ENCODE peak calls at places on chromosomes 4 and X, in eight cellular contexts. Q is fibroblast of lung, T is GM23338, Z is mesenchymal stem cell, S is WERI-Rb-1, R is aorta, C is ascending aorta, H is suprapubic skin. P is an unnamed sample.
A peak's percentile ranks its signal among the peaks of the same experiment; 100 is the strongest.

GRCh38 chr4:172986114-172986513 is 182.5 kb upstream of the GALNT7 start:
- DNase-seq in T (peak; percentile 40), Z (no peak), C (no peak), R (no peak), S (no peak), Q (no peak), H (no peak), P (no peak)

GRCh38 chrX:9338986-9339385 is 125.9 kb upstream of the TBL1X start:
- DNase-seq in S (no peak), C (no peak), Z (no peak), Q (no peak), R (no peak), T (no peak), H (no peak), P (no peak)

GRCh38 chr4:78298618-78299017 is 241.5 kb downstream of the FRAS1 start:
- DNase-seq in T (no peak), C (no peak), Z (no peak), Q (peak; percentile 79), S (no peak), R (no peak), H (no peak), P (no peak)

GRCh38 chr4:148795156-148795864 is 353.1 kb upstream of the NR3C2 start:
- DNase-seq in T (peak; percentile 56), H (no peak), Z (no peak), Q (peak; percentile 92), S (no peak), R (no peak), C (no peak), P (no peak)

GRCh38 chr4:10164877-10165283 is 48.3 kb upstream of the WDR1 start:
- DNase-seq in H (no peak), R (no peak), C (no peak), T (peak; percentile 76), Q (peak; percentile 6), S (peak; percentile 57), Z (peak; percentile 16), P (no peak)

GRCh38 chrX:9378980-9379696 is 85.7 kb upstream of the TBL1X start:
- DNase-seq in C (no peak), Z (peak; percentile 39), S (no peak), Q (peak; percentile 35), T (no peak), H (no peak), R (no peak), P (no peak)

GRCh38 chr4:69096111-69096656 is at the start of gene UGT2B7:
- DNase-seq in Q (peak; percentile 22), Z (no peak), H (no peak), T (no peak), R (no peak), S (no peak), C (no peak), P (no peak)

GRCh38 chr4:51963871-51964513 is 56.2 kb downstream of the LRRC66 start:
- DNase-seq in Q (no peak), H (no peak), R (no peak), S (no peak), T (peak; percentile 6), C (no peak), Z (peak; percentile 32), P (no peak)

GRCh38 chr4:145316961-145317360 is 136.6 kb upstream of the OTUD4 start:
- DNase-seq in H (no peak), S (no peak), C (no peak), Z (no peak), Q (no peak), R (no peak), T (no peak), P (no peak)

GRCh38 chr4:184255361-184255760 is 37.7 kb upstream of the ENPP6 start:
- DNase-seq in C (no peak), R (no peak), Z (no peak), S (no peak), T (no peak), Q (no peak), H (no peak), P (no peak)

GRCh38 chrX:49192722-49193328 is 6.7 kb upstream of the PRICKLE3 start:
- DNase-seq in Q (peak; percentile 16), S (no peak), H (no peak), T (peak; percentile 67), R (no peak), Z (peak; percentile 23), C (no peak), P (no peak)

GRCh38 chr4:38137080-38137479 is 176.9 kb downstream of the PTTG2 start:
- DNase-seq in Q (no peak), H (peak; percentile 53), T (no peak), R (no peak), C (no peak), Z (no peak), S (no peak), P (no peak)

GRCh38 chrX:136806891-136807410 is 26.2 kb upstream of the ARHGEF6 start:
- DNase-seq in C (no peak), Q (no peak), R (no peak), S (no peak), H (no peak), T (no peak), Z (no peak), P (no peak)

GRCh38 chr4:127783026-127783769 is 1.1 kb downstream of the HSPA4L start:
- DNase-seq in S (peak; percentile 69), C (peak; percentile 94), H (peak; percentile 87), Z (peak; percentile 37), R (peak; percentile 92), T (peak; percentile 69), Q (peak; percentile 86), P (peak; percentile 77)

GRCh38 chr4:166128452-166128851 is 255.4 kb downstream of the TLL1 start:
- DNase-seq in H (no peak), S (no peak), Z (no peak), C (no peak), R (no peak), Q (peak; percentile 52), T (no peak), P (no peak)

GRCh38 chr4:11079171-11079570 is 349.5 kb downstream of the HS3ST1 start:
- DNase-seq in S (no peak), Z (no peak), Q (peak; percentile 67), H (no peak), C (no peak), T (no peak), R (no peak), P (no peak)

GRCh38 chr4:124212835-124213640 is 499.5 kb downstream of the ANKRD50 start:
- DNase-seq in Q (peak; percentile 34), Z (peak; percentile 40), R (no peak), C (peak; percentile 66), T (no peak), H (no peak), S (no peak), P (no peak)

GRCh38 chr4:66921433-66921832 is 623.9 kb downstream of the CENPC start:
- DNase-seq in C (no peak), Q (no peak), R (no peak), H (no peak), Z (no peak), S (no peak), T (no peak), P (no peak)
- H3K36me3 ChIP-seq in C (no peaks in the 10 kb centered on the region), Q (no peaks in the 10 kb centered on the region), R (no peaks in the 10 kb centered on the region), H (no peaks in the 10 kb centered on the region), Z (no peaks in the 10 kb centered on the region), S (no peaks in the 10 kb centered on the region), T (no peaks in the 10 kb centered on the region), P (no peaks in the 10 kb centered on the region)

DNA sequence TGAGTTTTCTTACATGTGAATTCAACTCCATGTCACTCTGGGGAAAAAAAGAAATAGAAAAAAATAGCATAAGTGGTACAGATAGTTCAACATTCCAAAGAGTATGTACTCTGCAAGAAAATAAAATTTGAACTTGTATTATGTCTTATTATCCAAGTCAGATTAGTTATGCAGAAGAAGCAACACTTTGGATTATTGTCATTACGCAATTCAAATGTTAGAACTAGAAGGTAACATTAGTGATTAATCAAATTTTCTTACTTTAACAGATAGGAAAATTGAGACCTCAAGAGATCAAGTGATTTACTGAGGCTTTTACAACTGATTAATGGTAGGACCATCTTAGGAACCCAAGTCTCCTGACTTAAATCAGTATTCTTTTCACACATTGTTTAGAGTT is 159.1 kb downstream of the STIM2 start:
- DNase-seq in R (no peak), S (no peak), Q (no peak), C (no peak), Z (no peak), H (no peak), T (no peak), P (no peak)
- H3K36me3 ChIP-seq in R (peaks cover 2% of the 10 kb centered on the region), S (peaks cover 11% of the 10 kb centered on the region), Q (peaks cover 2% of the 10 kb centered on the region), C (peaks cover 11% of the 10 kb centered on the region), Z (peaks cover 49% of the 10 kb centered on the region), H (peaks cover 28% of the 10 kb centered on the region), T (no peaks in the 10 kb centered on the region), P (no peaks in the 10 kb centered on the region)

GRCh38 chr4:3127129-3127528 is 52.6 kb downstream of the HTT start:
- DNase-seq in S (no peak), Q (no peak), H (no peak), Z (no peak), C (no peak), T (no peak), R (no peak), P (no peak)
- H3K36me3 ChIP-seq in S (peaks cover 65% of the 10 kb centered on the region), Q (peaks cover 20% of the 10 kb centered on the region), H (peaks cover 81% of the 10 kb centered on the region), Z (peaks cover 71% of the 10 kb centered on the region), C (peaks cover 49% of the 10 kb centered on the region), T (peaks cover 26% of the 10 kb centered on the region), R (peaks cover 22% of the 10 kb centered on the region), P (no peaks in the 10 kb centered on the region)

DNA sequence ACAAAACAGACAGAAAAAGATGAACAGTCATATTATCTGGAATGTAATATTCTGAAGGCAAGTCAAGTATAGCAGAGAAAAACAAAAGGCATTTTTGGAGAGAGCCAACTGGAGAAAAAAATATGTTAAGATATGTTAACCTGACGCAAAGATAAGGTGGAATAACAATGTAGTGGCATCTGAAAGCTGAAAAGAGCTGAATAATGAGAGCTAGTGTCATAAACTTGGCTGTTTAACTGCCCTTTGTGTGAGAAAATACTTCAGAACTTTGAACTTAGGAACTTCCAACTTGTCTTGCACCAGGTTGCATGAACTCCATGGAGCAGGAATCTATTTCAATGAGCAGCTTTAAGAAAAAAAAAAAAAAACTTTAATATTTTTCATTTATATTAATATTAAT is 32.9 kb downstream of the RAB33A start:
- DNase-seq in H (no peak), T (no peak), Q (no peak), C (no peak), S (no peak), Z (no peak), R (no peak), P (no peak)
- H3K36me3 ChIP-seq in H (no peaks in the 10 kb centered on the region), T (peaks cover 6% of the 10 kb centered on the region), Q (no peaks in the 10 kb centered on the region), C (no peaks in the 10 kb centered on the region), S (no peaks in the 10 kb centered on the region), Z (peaks cover 27% of the 10 kb centered on the region), R (no peaks in the 10 kb centered on the region), P (no peaks in the 10 kb centered on the region)